ENCODE peak calls at places on chromosome 17, in nine cellular contexts. One of them, this sample, is unnamed.

GRCh38 chr17:32491371-32492280 is 4.8 kb downstream of the CDK5R1 start:
- DNase-seq in SW 1271: no peak
- DNase-seq in AG08396: no peak
- DNase-seq in fibroblast of pulmonary artery: no peak
- DNase-seq in cardiac muscle cell: no peak
- DNase-seq in NCI-H1105 treated with DMSO at 0.1 percent for 48 hours: no peak
- DNase-seq in HTR-8/SVneo: no peak
- DNase-seq in amniotic stem cell: no peak
- DNase-seq in retinal pigment epithelial cell: no peak
- DNase-seq in this sample: peak

GRCh38 chr17:80361495-80362220 is 53.3 kb upstream of the ENDOV start:
- DNase-seq in SW 1271: no peak
- DNase-seq in amniotic stem cell: no peak
- DNase-seq in HTR-8/SVneo: no peak
- DNase-seq in cardiac muscle cell: peak
- DNase-seq in NCI-H1105 treated with DMSO at 0.1 percent for 48 hours: no peak
- DNase-seq in retinal pigment epithelial cell: no peak
- DNase-seq in fibroblast of pulmonary artery: peak
- DNase-seq in AG08396: no peak
- DNase-seq in this sample: no peak

GRCh38 chr17:83186226-83186625 is 106.8 kb downstream of the METRNL start:
- DNase-seq in SW 1271: no peak
- DNase-seq in AG08396: no peak
- DNase-seq in retinal pigment epithelial cell: no peak
- DNase-seq in NCI-H1105 treated with DMSO at 0.1 percent for 48 hours: no peak
- DNase-seq in cardiac muscle cell: peak
- DNase-seq in fibroblast of pulmonary artery: no peak
- DNase-seq in HTR-8/SVneo: no peak
- DNase-seq in amniotic stem cell: no peak
- DNase-seq in this sample: no peak

GRCh38 chr17:9907883-9908648 is 3.0 kb upstream of the RCVRN start:
- DNase-seq in cardiac muscle cell: no peak
- DNase-seq in retinal pigment epithelial cell: no peak
- DNase-seq in fibroblast of pulmonary artery: no peak
- DNase-seq in amniotic stem cell: no peak
- DNase-seq in AG08396: no peak
- DNase-seq in HTR-8/SVneo: no peak
- DNase-seq in NCI-H1105 treated with DMSO at 0.1 percent for 48 hours: no peak
- DNase-seq in SW 1271: no peak
- DNase-seq in this sample: no peak

GRCh38 chr17:7407033-7407432 is 612 bp upstream of the NLGN2 start:
- DNase-seq in AG08396: no peak
- DNase-seq in HTR-8/SVneo: no peak
- DNase-seq in cardiac muscle cell: no peak
- DNase-seq in amniotic stem cell: no peak
- DNase-seq in SW 1271: no peak
- DNase-seq in retinal pigment epithelial cell: no peak
- DNase-seq in fibroblast of pulmonary artery: no peak
- DNase-seq in NCI-H1105 treated with DMSO at 0.1 percent for 48 hours: no peak
- DNase-seq in this sample: no peak

GRCh38 chr17:51322390-51323029 is 62.2 kb downstream of the UTP18 start:
- DNase-seq in SW 1271: peak
- DNase-seq in HTR-8/SVneo: peak
- DNase-seq in NCI-H1105 treated with DMSO at 0.1 percent for 48 hours: peak
- DNase-seq in AG08396: no peak
- DNase-seq in fibroblast of pulmonary artery: peak
- DNase-seq in retinal pigment epithelial cell: no peak
- DNase-seq in cardiac muscle cell: peak
- DNase-seq in amniotic stem cell: no peak
- DNase-seq in this sample: peak

GRCh38 chr17:49029841-49030240 is 32.7 kb downstream of the IGF2BP1 start:
- DNase-seq in amniotic stem cell: no peak
- DNase-seq in AG08396: no peak
- DNase-seq in retinal pigment epithelial cell: no peak
- DNase-seq in NCI-H1105 treated with DMSO at 0.1 percent for 48 hours: no peak
- DNase-seq in SW 1271: no peak
- DNase-seq in fibroblast of pulmonary artery: peak
- DNase-seq in cardiac muscle cell: peak
- DNase-seq in HTR-8/SVneo: no peak
- DNase-seq in this sample: no peak

GRCh38 chr17:55411463-55411855 is 10.2 kb downstream of the MMD start:
- DNase-seq in HTR-8/SVneo: no peak
- DNase-seq in fibroblast of pulmonary artery: no peak
- DNase-seq in amniotic stem cell: no peak
- DNase-seq in AG08396: no peak
- DNase-seq in SW 1271: no peak
- DNase-seq in NCI-H1105 treated with DMSO at 0.1 percent for 48 hours: no peak
- DNase-seq in retinal pigment epithelial cell: no peak
- DNase-seq in cardiac muscle cell: no peak
- DNase-seq in this sample: no peak

GRCh38 chr17:4586043-4586442 is 1.7 kb downstream of the SMTNL2 start:
- DNase-seq in cardiac muscle cell: no peak
- DNase-seq in SW 1271: no peak
- DNase-seq in AG08396: no peak
- DNase-seq in amniotic stem cell: no peak
- DNase-seq in NCI-H1105 treated with DMSO at 0.1 percent for 48 hours: no peak
- DNase-seq in HTR-8/SVneo: no peak
- DNase-seq in retinal pigment epithelial cell: no peak
- DNase-seq in fibroblast of pulmonary artery: no peak
- DNase-seq in this sample: no peak

GRCh38 chr17:78742901-78743300 is 39.2 kb downstream of the CYTH1 start:
- DNase-seq in amniotic stem cell: no peak
- DNase-seq in retinal pigment epithelial cell: no peak
- DNase-seq in NCI-H1105 treated with DMSO at 0.1 percent for 48 hours: no peak
- DNase-seq in SW 1271: no peak
- DNase-seq in cardiac muscle cell: no peak
- DNase-seq in fibroblast of pulmonary artery: no peak
- DNase-seq in AG08396: no peak
- DNase-seq in HTR-8/SVneo: no peak
- DNase-seq in this sample: no peak

GRCh38 chr17:76735006-76735405 is 2.1 kb downstream of the SRSF2 start:
- DNase-seq in amniotic stem cell: no peak
- DNase-seq in AG08396: no peak
- DNase-seq in retinal pigment epithelial cell: no peak
- DNase-seq in HTR-8/SVneo: no peak
- DNase-seq in cardiac muscle cell: peak
- DNase-seq in fibroblast of pulmonary artery: peak
- DNase-seq in SW 1271: peak
- DNase-seq in NCI-H1105 treated with DMSO at 0.1 percent for 48 hours: no peak
- DNase-seq in this sample: no peak

GRCh38 chr17:56144205-56144604 is 9.1 kb upstream of the ANKFN1 start:
- DNase-seq in AG08396: no peak
- DNase-seq in amniotic stem cell: no peak
- DNase-seq in fibroblast of pulmonary artery: no peak
- DNase-seq in HTR-8/SVneo: no peak
- DNase-seq in retinal pigment epithelial cell: no peak
- DNase-seq in cardiac muscle cell: no peak
- DNase-seq in NCI-H1105 treated with DMSO at 0.1 percent for 48 hours: peak
- DNase-seq in SW 1271: no peak
- DNase-seq in this sample: no peak

GRCh38 chr17:82281502-82282238 is 8.2 kb upstream of the CSNK1D start:
- DNase-seq in NCI-H1105 treated with DMSO at 0.1 percent for 48 hours: no peak
- DNase-seq in HTR-8/SVneo: no peak
- DNase-seq in cardiac muscle cell: no peak
- DNase-seq in fibroblast of pulmonary artery: no peak
- DNase-seq in AG08396: no peak
- DNase-seq in SW 1271: no peak
- DNase-seq in retinal pigment epithelial cell: peak
- DNase-seq in amniotic stem cell: no peak
- DNase-seq in this sample: no peak

GRCh38 chr17:73359987-73360410 is 48.2 kb upstream of the CDC42EP4 start:
- DNase-seq in cardiac muscle cell: no peak
- DNase-seq in AG08396: no peak
- DNase-seq in amniotic stem cell: no peak
- DNase-seq in HTR-8/SVneo: no peak
- DNase-seq in SW 1271: no peak
- DNase-seq in fibroblast of pulmonary artery: no peak
- DNase-seq in NCI-H1105 treated with DMSO at 0.1 percent for 48 hours: no peak
- DNase-seq in retinal pigment epithelial cell: no peak
- DNase-seq in this sample: no peak

GRCh38 chr17:76318586-76318985 is 10.5 kb upstream of the QRICH2 start:
- DNase-seq in SW 1271: no peak
- DNase-seq in amniotic stem cell: no peak
- DNase-seq in fibroblast of pulmonary artery: no peak
- DNase-seq in retinal pigment epithelial cell: no peak
- DNase-seq in HTR-8/SVneo: no peak
- DNase-seq in cardiac muscle cell: no peak
- DNase-seq in AG08396: peak
- DNase-seq in NCI-H1105 treated with DMSO at 0.1 percent for 48 hours: no peak
- DNase-seq in this sample: no peak

GRCh38 chr17:61254894-61255293 is 144.7 kb upstream of the TBX2 start:
- DNase-seq in SW 1271: no peak
- DNase-seq in NCI-H1105 treated with DMSO at 0.1 percent for 48 hours: no peak
- DNase-seq in retinal pigment epithelial cell: no peak
- DNase-seq in AG08396: no peak
- DNase-seq in fibroblast of pulmonary artery: no peak
- DNase-seq in cardiac muscle cell: no peak
- DNase-seq in amniotic stem cell: no peak
- DNase-seq in HTR-8/SVneo: no peak
- DNase-seq in this sample: no peak

GRCh38 chr17:29615492-29616299 is 7.0 kb downstream of the CORO6 start:
- DNase-seq in HTR-8/SVneo: no peak
- DNase-seq in cardiac muscle cell: peak
- DNase-seq in amniotic stem cell: peak
- DNase-seq in SW 1271: no peak
- DNase-seq in NCI-H1105 treated with DMSO at 0.1 percent for 48 hours: peak
- DNase-seq in retinal pigment epithelial cell: peak
- DNase-seq in fibroblast of pulmonary artery: peak
- DNase-seq in AG08396: peak
- DNase-seq in this sample: peak

GRCh38 chr17:38605230-38605851 is 411 bp downstream of the SRCIN1 start:
- DNase-seq in SW 1271: no peak
- DNase-seq in amniotic stem cell: no peak
- DNase-seq in AG08396: no peak
- DNase-seq in cardiac muscle cell: no peak
- DNase-seq in HTR-8/SVneo: peak
- DNase-seq in NCI-H1105 treated with DMSO at 0.1 percent for 48 hours: no peak
- DNase-seq in retinal pigment epithelial cell: no peak
- DNase-seq in fibroblast of pulmonary artery: no peak
- DNase-seq in this sample: peak

This sample was measured in germinal center.